ENCODE peak calls at places on chromosomes 5 and 9, in nine cellular contexts. One of them, this sample, is unnamed.

GRCh38 chr5:91235194-91235793 is 147.8 kb downstream of the ARRDC3 start:
- DNase-seq in transverse colon: no peak
- DNase-seq in right lobe of liver: no peak
- DNase-seq in GM12865: no peak
- DNase-seq in fibroblast of the aortic adventitia: no peak
- DNase-seq in left lung: no peak
- DNase-seq in A549: no peak
- DNase-seq in psoas muscle: no peak
- DNase-seq in fibroblast of lung: peak
- DNase-seq in this sample: no peak

GRCh38 chr9:79501546-79501945 is 70.2 kb upstream of the TLE4 start:
- DNase-seq in transverse colon: no peak
- DNase-seq in right lobe of liver: no peak
- DNase-seq in GM12865: no peak
- DNase-seq in fibroblast of the aortic adventitia: no peak
- DNase-seq in left lung: no peak
- DNase-seq in A549: no peak
- DNase-seq in psoas muscle: no peak
- DNase-seq in fibroblast of lung: no peak
- DNase-seq in this sample: no peak

GRCh38 chr5:14240366-14240765 is 97.2 kb downstream of the TRIO start:
- DNase-seq in transverse colon: no peak
- DNase-seq in right lobe of liver: no peak
- DNase-seq in GM12865: no peak
- DNase-seq in fibroblast of the aortic adventitia: peak
- DNase-seq in left lung: no peak
- DNase-seq in A549: no peak
- DNase-seq in psoas muscle: no peak
- DNase-seq in fibroblast of lung: peak
- DNase-seq in this sample: peak

GRCh38 chr5:53010819-53011218 is 21.7 kb downstream of the ITGA2 start:
- DNase-seq in transverse colon: no peak
- DNase-seq in right lobe of liver: no peak
- DNase-seq in GM12865: no peak
- DNase-seq in fibroblast of the aortic adventitia: no peak
- DNase-seq in left lung: no peak
- DNase-seq in A549: no peak
- DNase-seq in psoas muscle: no peak
- DNase-seq in fibroblast of lung: peak
- DNase-seq in this sample: no peak

GRCh38 chr5:111743993-111744392 is 13.0 kb downstream of the NREP start:
- DNase-seq in transverse colon: no peak
- DNase-seq in right lobe of liver: no peak
- DNase-seq in GM12865: no peak
- DNase-seq in fibroblast of the aortic adventitia: peak
- DNase-seq in left lung: no peak
- DNase-seq in A549: no peak
- DNase-seq in psoas muscle: no peak
- DNase-seq in fibroblast of lung: no peak
- DNase-seq in this sample: no peak

GRCh38 chr5:140324834-140325195 is 21.6 kb downstream of the HBEGF start:
- DNase-seq in transverse colon: no peak
- DNase-seq in right lobe of liver: no peak
- DNase-seq in GM12865: no peak
- DNase-seq in fibroblast of the aortic adventitia: peak
- DNase-seq in left lung: no peak
- DNase-seq in A549: no peak
- DNase-seq in psoas muscle: no peak
- DNase-seq in fibroblast of lung: peak
- DNase-seq in this sample: no peak

GRCh38 chr9:130522233-130522808 is 57.1 kb upstream of the FUBP3 start:
- DNase-seq in transverse colon: no peak
- DNase-seq in right lobe of liver: no peak
- DNase-seq in GM12865: no peak
- DNase-seq in fibroblast of the aortic adventitia: no peak
- DNase-seq in left lung: no peak
- DNase-seq in A549: no peak
- DNase-seq in psoas muscle: no peak
- DNase-seq in fibroblast of lung: no peak
- DNase-seq in this sample: no peak

GRCh38 chr5:146457431-146457830 is 10.3 kb downstream of the TCERG1 start:
- DNase-seq in transverse colon: no peak
- DNase-seq in right lobe of liver: no peak
- DNase-seq in GM12865: no peak
- DNase-seq in fibroblast of the aortic adventitia: no peak
- DNase-seq in left lung: no peak
- DNase-seq in A549: no peak
- DNase-seq in psoas muscle: no peak
- DNase-seq in fibroblast of lung: no peak
- DNase-seq in this sample: no peak

GRCh38 chr9:123725389-123725788 is 204.5 kb downstream of the DENND1A start:
- DNase-seq in transverse colon: no peak
- DNase-seq in right lobe of liver: no peak
- DNase-seq in GM12865: no peak
- DNase-seq in fibroblast of the aortic adventitia: peak
- DNase-seq in left lung: no peak
- DNase-seq in A549: no peak
- DNase-seq in psoas muscle: peak
- DNase-seq in fibroblast of lung: peak
- DNase-seq in this sample: no peak

GRCh38 chr5:78626009-78626571 is 22.5 kb downstream of the LHFPL2 start:
- DNase-seq in transverse colon: no peak
- DNase-seq in right lobe of liver: no peak
- DNase-seq in GM12865: no peak
- DNase-seq in fibroblast of the aortic adventitia: peak
- DNase-seq in left lung: no peak
- DNase-seq in A549: no peak
- DNase-seq in psoas muscle: no peak
- DNase-seq in fibroblast of lung: peak
- DNase-seq in this sample: no peak

GRCh38 chr9:81529556-81530193 is 159.7 kb downstream of the TLE1 start:
- DNase-seq in transverse colon: no peak
- DNase-seq in right lobe of liver: no peak
- DNase-seq in GM12865: no peak
- DNase-seq in fibroblast of the aortic adventitia: peak
- DNase-seq in left lung: no peak
- DNase-seq in A549: peak
- DNase-seq in psoas muscle: no peak
- DNase-seq in fibroblast of lung: peak
- DNase-seq in this sample: peak

GRCh38 chr9:33132249-33132772 is 34.8 kb downstream of the B4GALT1 start:
- DNase-seq in transverse colon: no peak
- DNase-seq in right lobe of liver: no peak
- DNase-seq in GM12865: no peak
- DNase-seq in fibroblast of the aortic adventitia: peak
- DNase-seq in left lung: no peak
- DNase-seq in A549: peak
- DNase-seq in psoas muscle: no peak
- DNase-seq in fibroblast of lung: peak
- DNase-seq in this sample: peak

GRCh38 chr5:141349917-141350619 is at the start of gene PCDHGB1:
- DNase-seq in transverse colon: peak
- DNase-seq in right lobe of liver: peak
- DNase-seq in GM12865: peak
- DNase-seq in fibroblast of the aortic adventitia: peak
- DNase-seq in left lung: no peak
- DNase-seq in A549: peak
- DNase-seq in psoas muscle: no peak
- DNase-seq in fibroblast of lung: peak
- DNase-seq in this sample: no peak

GRCh38 chr9:15909297-15909696 is 356.5 kb downstream of the CCDC171 start:
- DNase-seq in transverse colon: no peak
- DNase-seq in right lobe of liver: no peak
- DNase-seq in GM12865: no peak
- DNase-seq in fibroblast of the aortic adventitia: peak
- DNase-seq in left lung: no peak
- DNase-seq in A549: no peak
- DNase-seq in psoas muscle: no peak
- DNase-seq in fibroblast of lung: peak
- DNase-seq in this sample: no peak

GRCh38 chr9:108552459-108553040 is 303.2 kb downstream of the ACTL7B start:
- DNase-seq in transverse colon: peak
- DNase-seq in right lobe of liver: no peak
- DNase-seq in GM12865: no peak
- DNase-seq in fibroblast of the aortic adventitia: peak
- DNase-seq in left lung: no peak
- DNase-seq in A549: peak
- DNase-seq in psoas muscle: no peak
- DNase-seq in fibroblast of lung: no peak
- DNase-seq in this sample: no peak

GRCh38 chr5:110109685-110110084 is 420.0 kb downstream of the MAN2A1 start:
- DNase-seq in transverse colon: no peak
- DNase-seq in right lobe of liver: no peak
- DNase-seq in GM12865: no peak
- DNase-seq in fibroblast of the aortic adventitia: no peak
- DNase-seq in left lung: no peak
- DNase-seq in A549: no peak
- DNase-seq in psoas muscle: no peak
- DNase-seq in fibroblast of lung: no peak
- DNase-seq in this sample: no peak

GRCh38 chr5:152547202-152547601 is 142.1 kb upstream of the NMUR2 start:
- DNase-seq in transverse colon: no peak
- DNase-seq in right lobe of liver: no peak
- DNase-seq in GM12865: no peak
- DNase-seq in fibroblast of the aortic adventitia: no peak
- DNase-seq in left lung: no peak
- DNase-seq in A549: no peak
- DNase-seq in psoas muscle: no peak
- DNase-seq in fibroblast of lung: no peak
- DNase-seq in this sample: no peak

DNA sequence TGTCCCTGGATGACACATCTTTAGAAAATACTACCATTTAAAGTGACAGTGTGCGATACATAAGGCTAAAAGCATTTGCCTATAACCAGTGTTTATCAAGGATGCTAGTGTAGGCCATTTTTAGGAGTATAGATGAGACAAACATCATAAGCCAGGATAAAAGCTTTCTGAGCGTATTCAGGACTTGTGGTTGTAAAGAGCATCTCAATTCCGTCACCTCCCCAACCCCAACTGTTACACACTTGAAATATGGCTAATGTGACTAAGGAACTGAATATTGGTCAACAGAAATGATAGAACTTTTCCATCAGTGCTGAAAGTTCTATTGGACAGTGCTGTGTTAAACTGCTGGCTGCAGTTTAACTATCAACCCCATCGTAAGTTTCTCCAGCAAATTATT is 4.5 kb downstream of the SNX18 start:
- DNase-seq in transverse colon: no peak
- DNase-seq in right lobe of liver: no peak
- DNase-seq in GM12865: no peak
- DNase-seq in fibroblast of the aortic adventitia: no peak
- DNase-seq in left lung: no peak
- DNase-seq in A549: no peak
- DNase-seq in psoas muscle: no peak
- DNase-seq in fibroblast of lung: no peak
- DNase-seq in this sample: no peak
- H3K4me3 ChIP-seq in transverse colon: peak
- H3K4me3 ChIP-seq in right lobe of liver: peak
- H3K4me3 ChIP-seq in GM12865: no peak
- H3K4me3 ChIP-seq in fibroblast of the aortic adventitia: peak
- H3K4me3 ChIP-seq in left lung: no peak
- H3K4me3 ChIP-seq in A549: no peak
- H3K4me3 ChIP-seq in psoas muscle: peak
- H3K4me3 ChIP-seq in fibroblast of lung: peak
- H3K4me3 ChIP-seq in this sample: peak

GRCh38 chr5:81014348-81014747 is 54.2 kb downstream of the RASGRF2 start:
- DNase-seq in transverse colon: no peak
- DNase-seq in right lobe of liver: no peak
- DNase-seq in GM12865: no peak
- DNase-seq in fibroblast of the aortic adventitia: no peak
- DNase-seq in left lung: no peak
- DNase-seq in A549: no peak
- DNase-seq in psoas muscle: no peak
- DNase-seq in fibroblast of lung: no peak
- DNase-seq in this sample: no peak
- TF ChIP-seq CTCF in transverse colon: no peak
- TF ChIP-seq CTCF in right lobe of liver: no peak
- TF ChIP-seq CTCF in GM12865: no peak
- TF ChIP-seq CTCF in fibroblast of the aortic adventitia: no peak
- TF ChIP-seq CTCF in left lung: no peak
- TF ChIP-seq CTCF in A549: no peak
- TF ChIP-seq CTCF in psoas muscle: no peak
- TF ChIP-seq CTCF in fibroblast of lung: no peak
- TF ChIP-seq CTCF in this sample: no peak

DNA sequence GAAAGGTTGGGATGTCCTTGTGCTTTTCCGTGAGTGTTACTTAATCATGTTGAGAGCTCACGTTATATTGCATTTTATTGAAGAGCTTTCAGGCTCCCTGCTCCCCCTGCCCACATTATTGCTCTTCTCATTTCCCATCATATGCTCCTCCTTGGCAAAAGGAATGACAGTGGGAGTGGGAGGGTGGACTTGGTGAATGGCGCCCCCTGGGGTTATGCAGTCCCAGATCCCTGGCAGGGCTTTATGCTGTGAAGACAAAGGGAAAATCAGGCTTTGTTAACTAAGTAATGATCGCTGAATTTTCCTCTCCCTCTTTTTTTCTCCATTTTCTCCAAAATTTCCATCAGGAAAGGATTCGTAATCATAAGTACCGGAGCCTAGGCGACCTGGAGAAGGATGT is 166.6 kb downstream of the SMARCA2 start:
- DNase-seq in transverse colon: peak
- DNase-seq in right lobe of liver: no peak
- DNase-seq in GM12865: no peak
- DNase-seq in fibroblast of the aortic adventitia: no peak
- DNase-seq in left lung: no peak
- DNase-seq in A549: no peak
- DNase-seq in psoas muscle: peak
- DNase-seq in fibroblast of lung: peak
- DNase-seq in this sample: no peak
- H3K4me3 ChIP-seq in transverse colon: no peak
- H3K4me3 ChIP-seq in right lobe of liver: no peak
- H3K4me3 ChIP-seq in GM12865: no peak
- H3K4me3 ChIP-seq in fibroblast of the aortic adventitia: no peak
- H3K4me3 ChIP-seq in left lung: no peak
- H3K4me3 ChIP-seq in A549: no peak
- H3K4me3 ChIP-seq in psoas muscle: no peak
- H3K4me3 ChIP-seq in fibroblast of lung: no peak
- H3K4me3 ChIP-seq in this sample: no peak

GRCh38 chr5:112998296-112998695 is 21.7 kb downstream of the DCP2 start:
- DNase-seq in transverse colon: no peak
- DNase-seq in right lobe of liver: no peak
- DNase-seq in GM12865: no peak
- DNase-seq in fibroblast of the aortic adventitia: no peak
- DNase-seq in left lung: no peak
- DNase-seq in A549: no peak
- DNase-seq in psoas muscle: no peak
- DNase-seq in fibroblast of lung: no peak
- DNase-seq in this sample: no peak

GRCh38 chr5:112996830-112997374 is 20.3 kb downstream of the DCP2 start:
- DNase-seq in transverse colon: no peak
- DNase-seq in right lobe of liver: no peak
- DNase-seq in GM12865: no peak
- DNase-seq in fibroblast of the aortic adventitia: peak
- DNase-seq in left lung: no peak
- DNase-seq in A549: no peak
- DNase-seq in psoas muscle: no peak
- DNase-seq in fibroblast of lung: peak
- DNase-seq in this sample: no peak

GRCh38 chr5:113000466-113000865 is 23.9 kb downstream of the DCP2 start:
- DNase-seq in transverse colon: no peak
- DNase-seq in right lobe of liver: no peak
- DNase-seq in GM12865: no peak
- DNase-seq in fibroblast of the aortic adventitia: no peak
- DNase-seq in left lung: no peak
- DNase-seq in A549: no peak
- DNase-seq in psoas muscle: no peak
- DNase-seq in fibroblast of lung: no peak
- DNase-seq in this sample: no peak

GRCh38 chr5:112995764-112996618 is 19.4 kb downstream of the DCP2 start:
- DNase-seq in transverse colon: peak
- DNase-seq in right lobe of liver: no peak
- DNase-seq in GM12865: peak
- DNase-seq in fibroblast of the aortic adventitia: peak
- DNase-seq in left lung: no peak
- DNase-seq in A549: peak
- DNase-seq in psoas muscle: peak
- DNase-seq in fibroblast of lung: peak
- DNase-seq in this sample: peak
- TF ChIP-seq CTCF in transverse colon: peak
- TF ChIP-seq CTCF in right lobe of liver: peak
- TF ChIP-seq CTCF in GM12865: peak
- TF ChIP-seq CTCF in fibroblast of the aortic adventitia: peak
- TF ChIP-seq CTCF in left lung: peak
- TF ChIP-seq CTCF in A549: peak
- TF ChIP-seq CTCF in psoas muscle: peak
- TF ChIP-seq CTCF in fibroblast of lung: peak
- TF ChIP-seq CTCF in this sample: peak